ENCODE peak calls at places on chromosome 21, in six cellular contexts. One of them, this sample, is unnamed.

GRCh38 chr21:37983336-37984095 is 67.3 kb upstream of the KCNJ6 start:
- DNase-seq in hippocampal formation: no peak
- DNase-seq in activated CD4-positive, alpha-beta T cell treated with anti-CD3 and anti-CD28 coated beads, Interleukin-2, amount 50 U/mL, for 1 hour: no peak
- DNase-seq in activated T-cell treated with anti-CD3 and anti-CD28 coated beads, Interleukin-2, amount 50 U/mL, for 4 hours: no peak
- DNase-seq in neural crest cell: no peak
- DNase-seq in B cell: no peak
- DNase-seq in this sample: no peak

GRCh38 chr21:38333290-38334272 is 76.8 kb downstream of the KCNJ15 start:
- DNase-seq in hippocampal formation: no peak
- DNase-seq in activated CD4-positive, alpha-beta T cell treated with anti-CD3 and anti-CD28 coated beads, Interleukin-2, amount 50 U/mL, for 1 hour: no peak
- DNase-seq in activated T-cell treated with anti-CD3 and anti-CD28 coated beads, Interleukin-2, amount 50 U/mL, for 4 hours: no peak
- DNase-seq in neural crest cell: no peak
- DNase-seq in B cell: no peak
- DNase-seq in this sample: peak; percentile 24

GRCh38 chr21:35895598-35895997 is 164.7 kb downstream of the SETD4 start:
- DNase-seq in hippocampal formation: no peak
- DNase-seq in activated CD4-positive, alpha-beta T cell treated with anti-CD3 and anti-CD28 coated beads, Interleukin-2, amount 50 U/mL, for 1 hour: no peak
- DNase-seq in activated T-cell treated with anti-CD3 and anti-CD28 coated beads, Interleukin-2, amount 50 U/mL, for 4 hours: no peak
- DNase-seq in neural crest cell: no peak
- DNase-seq in B cell: no peak
- DNase-seq in this sample: peak; percentile 3

GRCh38 chr21:38910390-38911008 is 104.8 kb downstream of the ETS2 start:
- DNase-seq in hippocampal formation: no peak
- DNase-seq in activated CD4-positive, alpha-beta T cell treated with anti-CD3 and anti-CD28 coated beads, Interleukin-2, amount 50 U/mL, for 1 hour: no peak
- DNase-seq in activated T-cell treated with anti-CD3 and anti-CD28 coated beads, Interleukin-2, amount 50 U/mL, for 4 hours: no peak
- DNase-seq in neural crest cell: no peak
- DNase-seq in B cell: no peak
- DNase-seq in this sample: no peak

GRCh38 chr21:31198575-31198974 is 145.5 kb downstream of the TIAM1 start:
- DNase-seq in hippocampal formation: no peak
- DNase-seq in activated CD4-positive, alpha-beta T cell treated with anti-CD3 and anti-CD28 coated beads, Interleukin-2, amount 50 U/mL, for 1 hour: no peak
- DNase-seq in activated T-cell treated with anti-CD3 and anti-CD28 coated beads, Interleukin-2, amount 50 U/mL, for 4 hours: no peak
- DNase-seq in neural crest cell: no peak
- DNase-seq in B cell: no peak
- DNase-seq in this sample: peak; percentile 65

GRCh38 chr21:14559144-14559543 is 13.0 kb upstream of the SAMSN1 start:
- DNase-seq in hippocampal formation: no peak
- DNase-seq in activated CD4-positive, alpha-beta T cell treated with anti-CD3 and anti-CD28 coated beads, Interleukin-2, amount 50 U/mL, for 1 hour: no peak
- DNase-seq in activated T-cell treated with anti-CD3 and anti-CD28 coated beads, Interleukin-2, amount 50 U/mL, for 4 hours: no peak
- DNase-seq in neural crest cell: no peak
- DNase-seq in B cell: no peak
- DNase-seq in this sample: no peak

GRCh38 chr21:36504067-36505058 is 24.4 kb upstream of the CLDN14 start:
- DNase-seq in hippocampal formation: no peak
- DNase-seq in activated CD4-positive, alpha-beta T cell treated with anti-CD3 and anti-CD28 coated beads, Interleukin-2, amount 50 U/mL, for 1 hour: peak; percentile 11
- DNase-seq in activated T-cell treated with anti-CD3 and anti-CD28 coated beads, Interleukin-2, amount 50 U/mL, for 4 hours: peak; percentile 17
- DNase-seq in neural crest cell: peak; percentile 53
- DNase-seq in B cell: peak; percentile 49
- DNase-seq in this sample: peak; percentile 44

GRCh38 chr21:35150562-35151226 is 101.6 kb upstream of the RUNX1 start:
- DNase-seq in hippocampal formation: no peak
- DNase-seq in activated CD4-positive, alpha-beta T cell treated with anti-CD3 and anti-CD28 coated beads, Interleukin-2, amount 50 U/mL, for 1 hour: no peak
- DNase-seq in activated T-cell treated with anti-CD3 and anti-CD28 coated beads, Interleukin-2, amount 50 U/mL, for 4 hours: no peak
- DNase-seq in neural crest cell: no peak
- DNase-seq in B cell: no peak
- DNase-seq in this sample: peak; percentile 39

GRCh38 chr21:45624356-45624854 is 19.1 kb upstream of the PCBP3 start:
- DNase-seq in hippocampal formation: no peak
- DNase-seq in activated CD4-positive, alpha-beta T cell treated with anti-CD3 and anti-CD28 coated beads, Interleukin-2, amount 50 U/mL, for 1 hour: no peak
- DNase-seq in activated T-cell treated with anti-CD3 and anti-CD28 coated beads, Interleukin-2, amount 50 U/mL, for 4 hours: no peak
- DNase-seq in neural crest cell: no peak
- DNase-seq in B cell: no peak
- DNase-seq in this sample: no peak

GRCh38 chr21:31554511-31555022 is 104.9 kb upstream of the SOD1 start:
- DNase-seq in hippocampal formation: no peak
- DNase-seq in activated CD4-positive, alpha-beta T cell treated with anti-CD3 and anti-CD28 coated beads, Interleukin-2, amount 50 U/mL, for 1 hour: peak; percentile 3
- DNase-seq in activated T-cell treated with anti-CD3 and anti-CD28 coated beads, Interleukin-2, amount 50 U/mL, for 4 hours: peak; percentile 34
- DNase-seq in neural crest cell: peak; percentile 22
- DNase-seq in B cell: no peak
- DNase-seq in this sample: peak; percentile 55

GRCh38 chr21:36695671-36696389 is 3.1 kb upstream of the SIM2 start:
- DNase-seq in hippocampal formation: no peak
- DNase-seq in activated CD4-positive, alpha-beta T cell treated with anti-CD3 and anti-CD28 coated beads, Interleukin-2, amount 50 U/mL, for 1 hour: no peak
- DNase-seq in activated T-cell treated with anti-CD3 and anti-CD28 coated beads, Interleukin-2, amount 50 U/mL, for 4 hours: no peak
- DNase-seq in neural crest cell: peak; percentile 16
- DNase-seq in B cell: no peak
- DNase-seq in this sample: no peak

GRCh38 chr21:29299046-29299905 is 554 bp downstream of the BACH1 start:
- DNase-seq in hippocampal formation: peak; percentile 52
- DNase-seq in activated CD4-positive, alpha-beta T cell treated with anti-CD3 and anti-CD28 coated beads, Interleukin-2, amount 50 U/mL, for 1 hour: peak; percentile 69
- DNase-seq in activated T-cell treated with anti-CD3 and anti-CD28 coated beads, Interleukin-2, amount 50 U/mL, for 4 hours: peak; percentile 70
- DNase-seq in neural crest cell: peak; percentile 44
- DNase-seq in B cell: peak; percentile 63
- DNase-seq in this sample: peak; percentile 70

GRCh38 chr21:38631171-38631570 is 132.9 kb upstream of the ERG start:
- DNase-seq in hippocampal formation: no peak
- DNase-seq in activated CD4-positive, alpha-beta T cell treated with anti-CD3 and anti-CD28 coated beads, Interleukin-2, amount 50 U/mL, for 1 hour: no peak
- DNase-seq in activated T-cell treated with anti-CD3 and anti-CD28 coated beads, Interleukin-2, amount 50 U/mL, for 4 hours: no peak
- DNase-seq in neural crest cell: no peak
- DNase-seq in B cell: no peak
- DNase-seq in this sample: no peak